ENCODE peak calls at places on chromosomes 12 and 14, in eight cellular contexts. N is ascending aorta; H is heart right ventricle; C is AG04450; A is CD8-positive, alpha-beta T cell; E is kidney epithelial cell; M is epithelial cell of esophagus; R is B cell. Z is an unnamed sample.
A peak's percentile ranks its signal among the peaks of the same experiment; 100 is the strongest.

GRCh38 chr14:69666698-69667211 is 55.4 kb downstream of the SUSD6 start:
- DNase-seq in M (no peak), R (no peak), E (no peak), A (no peak), H (no peak), C (no peak), N (no peak), Z (no peak)

GRCh38 chr14:75084513-75084912 is 15.1 kb downstream of the ZC2HC1C start:
- DNase-seq in C (no peak), H (no peak), A (no peak), E (no peak), M (peak; percentile 60), N (no peak), R (no peak), Z (no peak)

GRCh38 chr14:104504172-104504735 is 75.3 kb upstream of the C14orf180 start:
- DNase-seq in R (no peak), C (no peak), N (no peak), H (no peak), E (no peak), M (no peak), A (peak; percentile 6), Z (no peak)

GRCh38 chr12:32921397-32921796 is 24.8 kb upstream of the PKP2 start:
- DNase-seq in N (no peak), H (no peak), M (peak; percentile 60), A (no peak), R (no peak), E (no peak), C (no peak), Z (no peak)

GRCh38 chr12:26768611-26769603 is 64.1 kb downstream of the ITPR2 start:
- DNase-seq in C (no peak), A (no peak), H (no peak), E (no peak), R (no peak), N (no peak), M (no peak), Z (no peak)

GRCh38 chr12:28555729-28556128 is 365.5 kb downstream of the CCDC91 start:
- DNase-seq in N (no peak), E (no peak), R (no peak), A (no peak), H (no peak), C (no peak), M (no peak), Z (no peak)

GRCh38 chr12:89731614-89732013 is 23.0 kb upstream of the ATP2B1 start:
- DNase-seq in R (no peak), N (no peak), M (peak; percentile 69), E (no peak), C (no peak), H (no peak), A (no peak), Z (peak; percentile 77)

GRCh38 chr12:117129391-117129790 is 30.2 kb upstream of the TESC start:
- DNase-seq in R (no peak), C (no peak), E (no peak), N (no peak), M (peak; percentile 58), A (no peak), H (no peak), Z (no peak)

GRCh38 chr12:132046561-132046960 is 96.8 kb downstream of the EP400 start:
- DNase-seq in A (no peak), N (no peak), R (no peak), M (peak; percentile 11), H (no peak), C (peak; percentile 94), E (peak; percentile 23), Z (peak; percentile 98)

GRCh38 chr14:25259470-25259869 is 209.5 kb upstream of the STXBP6 start:
- DNase-seq in N (no peak), E (no peak), H (no peak), R (no peak), C (no peak), A (no peak), M (no peak), Z (no peak)

GRCh38 chr12:114668151-114668891 is 15.7 kb downstream of the TBX3 start:
- DNase-seq in R (no peak), H (peak; percentile 81), M (peak; percentile 86), N (no peak), A (no peak), E (peak; percentile 41), C (no peak), Z (peak; percentile 86)
- TF ChIP-seq CTCF in R (no peak), H (peak; percentile 39), M (peak; percentile 53), N (peak; percentile 34), A (no peak), E (peak; percentile 52), C (peak; percentile 55), Z (peak; percentile 48)

GRCh38 chr14:97162621-97163020 is 365.4 kb downstream of the VRK1 start:
- DNase-seq in R (no peak), E (no peak), A (no peak), H (no peak), N (no peak), C (no peak), M (no peak), Z (no peak)
- TF ChIP-seq CTCF in R (no peak), E (no peak), A (no peak), H (no peak), N (no peak), C (no peak), M (no peak), Z (no peak)

GRCh38 chr14:32913725-32914124 is 25.0 kb upstream of the NPAS3 start:
- DNase-seq in M (peak; percentile 19), R (no peak), C (no peak), H (no peak), E (no peak), A (no peak), N (no peak), Z (no peak)
- TF ChIP-seq CTCF in M (no peak), R (no peak), C (peak; percentile 11), H (no peak), E (peak; percentile 28), A (no peak), N (no peak), Z (peak; percentile 39)

DNA sequence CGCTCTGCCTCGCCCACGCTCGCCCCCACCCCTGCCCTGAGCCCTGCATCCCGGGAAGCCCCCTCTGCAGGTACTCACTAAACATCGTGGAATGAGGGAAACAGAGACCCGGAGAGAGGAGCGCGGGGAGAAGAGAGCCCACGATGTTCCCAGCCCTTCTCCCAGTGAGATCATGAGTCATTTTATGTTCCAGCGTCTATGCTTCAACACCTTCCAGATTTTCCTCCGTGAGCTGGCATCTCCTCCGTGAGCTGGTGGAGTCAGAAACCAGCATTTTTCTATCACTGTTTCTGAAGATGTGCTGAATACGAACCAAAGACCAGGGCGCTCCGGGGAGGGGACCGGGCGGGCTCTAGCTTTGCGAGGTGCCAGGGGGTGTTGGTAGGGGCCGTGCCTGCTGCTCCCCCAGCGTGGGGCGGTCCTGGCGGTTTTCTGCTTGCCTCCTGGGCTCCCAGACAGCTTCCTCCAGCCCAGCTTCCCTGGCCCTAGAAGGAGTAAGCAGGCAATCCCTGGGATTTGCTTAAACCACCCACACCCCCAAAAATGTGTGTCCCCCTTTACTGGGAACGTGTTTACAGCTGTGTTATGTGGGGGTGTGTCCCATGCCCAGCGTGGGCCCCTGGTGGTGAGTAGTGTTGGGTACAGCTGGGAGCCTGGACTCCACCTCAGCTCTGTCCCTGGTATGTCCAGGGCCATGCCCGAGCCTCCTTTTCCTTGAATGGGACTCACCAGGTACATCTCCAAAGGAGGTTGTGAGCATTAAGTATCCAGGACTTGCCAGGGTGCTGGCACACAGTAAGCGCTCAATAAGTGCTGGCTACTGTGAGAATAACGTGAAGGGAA is 74.2 kb downstream of the DIO3 start:
- DNase-seq in N (no peak), E (no peak), R (no peak), M (no peak), A (no peak), C (no peak), H (no peak), Z (no peak)
- TF ChIP-seq CTCF in N (no peak), E (peak; percentile 1), R (no peak), M (no peak), A (no peak), C (no peak), H (no peak), Z (peak; percentile 1)

GRCh38 chr12:124034297-124034696 is 61.3 kb downstream of the ZNF664 start:
- DNase-seq in E (no peak), R (no peak), A (no peak), N (no peak), C (no peak), H (no peak), M (no peak), Z (no peak)
- TF ChIP-seq CTCF in E (no peak), R (no peak), A (no peak), N (no peak), C (no peak), H (no peak), M (no peak), Z (no peak)

GRCh38 chr14:57189070-57189469 is 79.6 kb downstream of the EXOC5 start:
- DNase-seq in C (no peak), M (peak; percentile 42), H (no peak), N (no peak), E (no peak), R (no peak), A (no peak), Z (peak; percentile 25)
- TF ChIP-seq CTCF in C (no peak), M (peak; percentile 58), H (no peak), N (no peak), E (no peak), R (no peak), A (no peak), Z (peak; percentile 30)

Z was measured in fibroblast of villous mesenchyme.